ENCODE peak calls at places on chromosomes 13 and 19, in four cellular contexts. A is tibial nerve, W is Peyer's patch, D is upper lobe of left lung. M is an unnamed sample.

GRCh38 chr19:45913874-45914830 is at the start of gene NANOS2:
- DNase-seq in D (no peak), A (no peak), W (no peak), M (peak)

GRCh38 chr13:26062853-26063444 is 11.1 kb upstream of the SHISA2 start:
- DNase-seq in W (no peak), D (no peak), A (no peak), M (peak)

GRCh38 chr19:39463403-39463802 is 17.2 kb upstream of the TIMM50 start:
- DNase-seq in A (no peak), D (no peak), W (no peak), M (no peak)

GRCh38 chr19:8821748-8822241 is 10.3 kb downstream of the ZNF558 start:
- DNase-seq in W (no peak), A (no peak), D (no peak), M (no peak)

GRCh38 chr13:76820759-76821158 is 65.4 kb downstream of the KCTD12 start:
- DNase-seq in A (peak), W (no peak), D (no peak), M (no peak)

GRCh38 chr19:5991244-5991838 is 13.4 kb upstream of the RANBP3 start:
- DNase-seq in A (no peak), D (no peak), W (no peak), M (no peak)

GRCh38 chr13:98445340-98446233 is 131.3 kb downstream of the STK24 start:
- DNase-seq in A (peak), D (peak), W (peak), M (peak)

GRCh38 chr19:30112171-30112570 is 170.1 kb downstream of the URI1 start:
- DNase-seq in D (no peak), W (no peak), A (no peak), M (no peak)

GRCh38 chr19:47998800-47999199 is 4.4 kb downstream of the ELSPBP1 start:
- DNase-seq in D (no peak), A (no peak), W (no peak), M (no peak)

GRCh38 chr13:35857769-35858168 is 273.4 kb downstream of the DCLK1 start:
- DNase-seq in A (no peak), D (no peak), W (no peak), M (no peak)

GRCh38 chr13:44573790-44574465 is 2.2 kb downstream of the TSC22D1 start:
- DNase-seq in A (no peak), D (no peak), W (no peak), M (peak)

GRCh38 chr19:37932985-37933953 is 26.3 kb downstream of the SIPA1L3 start:
- DNase-seq in A (no peak), W (peak), D (peak), M (no peak)

GRCh38 chr19:45451181-45451849 is 16.5 kb upstream of the FOSB start:
- DNase-seq in W (peak), D (no peak), A (no peak), M (peak)

GRCh38 chr13:64052526-64052925 is 2636.9 kb upstream of the PCDH20 start:
- DNase-seq in A (no peak), D (no peak), W (no peak), M (no peak)

GRCh38 chr13:75180805-75181455 is 301.0 kb downstream of the TBC1D4 start:
- DNase-seq in A (no peak), W (no peak), D (no peak), M (no peak)

GRCh38 chr19:40400521-40400920 is 10.5 kb upstream of the HIPK4 start:
- DNase-seq in W (no peak), A (no peak), D (no peak), M (no peak)

GRCh38 chr13:72141845-72142470 is 275.0 kb upstream of the DACH1 start:
- DNase-seq in D (no peak), W (no peak), A (no peak), M (no peak)

GRCh38 chr13:32791545-32792172 is 205.4 kb downstream of the PDS5B start:
- DNase-seq in A (no peak), D (no peak), W (no peak), M (no peak)

GRCh38 chr13:75410207-75410606 is 71.8 kb downstream of the TBC1D4 start:
- DNase-seq in A (no peak), D (no peak), W (no peak), M (no peak)

GRCh38 chr13:90414691-90415596 is 932.5 kb upstream of the MIR17HG start:
- DNase-seq in W (no peak), A (no peak), D (no peak), M (no peak)

GRCh38 chr19:54369082-54369691 is 4.5 kb upstream of the LAIR1 start:
- DNase-seq in W (no peak), A (no peak), D (no peak), M (no peak)

GRCh38 chr13:30816733-30817132 is 81.4 kb downstream of the ALOX5AP start:
- DNase-seq in A (no peak), D (no peak), W (no peak), M (no peak)

GRCh38 chr13:21846605-21847004 is 175.7 kb downstream of the FGF9 start:
- DNase-seq in W (no peak), A (no peak), D (no peak), M (no peak)

GRCh38 chr13:102763745-102764144 is 9.8 kb downstream of the TEX30 start:
- DNase-seq in A (no peak), D (no peak), W (no peak), M (no peak)

GRCh38 chr13:29448124-29448685 is 147.3 kb downstream of the SLC7A1 start:
- DNase-seq in A (no peak), W (no peak), D (no peak), M (no peak)

GRCh38 chr13:113123226-113124150 is 889 bp downstream of the F10 start:
- DNase-seq in W (peak), A (no peak), D (no peak), M (peak)

GRCh38 chr13:44816701-44817684 is 172.3 kb downstream of the NUFIP1 start:
- DNase-seq in A (no peak), W (no peak), D (no peak), M (no peak)

GRCh38 chr13:110298566-110299321 is 8.2 kb downstream of the COL4A1 start:
- DNase-seq in A (no peak), W (peak), D (no peak), M (no peak)

GRCh38 chr13:42615691-42616090 is 41.7 kb downstream of the TNFSF11 start:
- DNase-seq in A (no peak), W (no peak), D (no peak), M (peak)

GRCh38 chr19:18306903-18307681 is 15.8 kb downstream of the LSM4 start:
- DNase-seq in W (no peak), A (no peak), D (no peak), M (no peak)

GRCh38 chr19:34430738-34431625 is 2.8 kb downstream of the UBA2 start:
- DNase-seq in A (no peak), D (no peak), W (no peak), M (peak)

GRCh38 chr19:53394522-53394973 is 401 bp upstream of the ZNF765 start:
- DNase-seq in A (peak), W (peak), D (peak), M (no peak)

GRCh38 chr13:43083750-43084149 is 60.4 kb downstream of the DNAJC15 start:
- DNase-seq in W (no peak), D (no peak), A (no peak), M (no peak)

GRCh38 chr19:28541602-28542393 is 671.2 kb downstream of the UQCRFS1 start:
- DNase-seq in W (no peak), D (no peak), A (no peak), M (no peak)

GRCh38 chr19:28546148-28546685 is 666.7 kb downstream of the UQCRFS1 start:
- DNase-seq in A (no peak), W (no peak), D (no peak), M (no peak)

GRCh38 chr19:28543244-28543776 is 669.6 kb downstream of the UQCRFS1 start:
- DNase-seq in W (no peak), D (no peak), A (no peak), M (no peak)

GRCh38 chr19:28542394-28543243 is 670.3 kb downstream of the UQCRFS1 start:
- DNase-seq in D (no peak), A (no peak), W (no peak), M (no peak)

GRCh38 chr19:28544451-28545261 is 668.3 kb downstream of the UQCRFS1 start:
- DNase-seq in A (no peak), W (no peak), D (no peak), M (no peak)
- TF ChIP-seq POLR2A in A (no peak), W (no peak), D (no peak), M (no peak)

GRCh38 chr19:13849991-13850909 is 26.7 kb upstream of the NANOS3 start:
- DNase-seq in D (peak), A (peak), W (peak), M (peak)
- TF ChIP-seq POLR2A in D (peak), A (peak), W (peak), M (no peak)

DNA sequence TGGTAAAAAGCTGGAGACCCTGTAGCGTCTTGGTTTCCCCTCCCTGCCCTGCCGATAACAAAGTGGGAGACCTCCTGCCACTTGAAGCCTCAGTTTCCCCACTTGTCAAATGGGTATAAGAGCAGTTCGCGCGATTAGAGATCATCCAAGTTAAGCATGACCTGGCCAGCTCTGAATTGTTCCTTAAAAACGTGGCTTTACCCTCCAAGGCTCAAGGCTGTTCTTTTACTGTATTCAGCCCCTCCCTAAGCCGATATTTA is 419 bp downstream of the TNPO2 start:
- DNase-seq in D (no peak), W (no peak), A (no peak), M (peak)
- TF ChIP-seq POLR2A in D (no peak), W (no peak), A (no peak), M (no peak)

DNA sequence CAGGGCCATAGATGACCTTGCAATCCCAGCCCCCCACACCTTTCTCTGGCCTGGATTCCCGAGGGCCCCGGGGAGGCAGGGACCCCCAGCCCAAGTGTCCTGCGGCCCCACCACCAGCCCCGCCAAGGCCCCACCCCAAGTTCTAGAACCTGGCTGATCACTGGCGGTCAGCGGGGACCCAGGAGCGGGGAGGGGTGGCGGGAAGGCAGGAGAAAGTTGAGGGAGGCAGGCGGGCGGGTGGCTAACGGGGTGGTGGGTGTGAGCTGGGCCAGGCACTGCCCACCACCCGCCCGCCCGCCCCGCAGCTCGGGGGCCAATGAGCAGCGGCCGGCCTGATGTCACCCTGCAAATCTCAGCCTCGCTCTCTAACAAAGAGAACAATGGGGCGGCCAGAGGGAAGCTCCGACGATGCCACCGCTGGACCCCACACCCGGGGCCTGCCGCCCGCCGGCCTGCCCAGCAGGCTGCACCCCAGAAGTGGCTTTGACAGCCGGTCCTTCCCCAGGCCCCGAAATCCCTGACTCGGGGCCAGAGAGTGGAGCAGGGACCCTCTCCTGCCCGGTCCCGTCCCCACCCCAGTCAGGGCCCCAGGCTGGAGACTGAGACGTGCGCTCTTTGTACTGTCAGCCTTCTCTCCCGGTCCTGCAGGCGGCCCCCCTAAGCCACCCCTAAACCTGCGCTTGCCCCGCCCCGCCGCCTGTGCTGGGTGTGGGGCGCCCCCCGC is 1.6 kb downstream of the MEX3D start:
- DNase-seq in W (peak), D (peak), A (peak), M (no peak)
- TF ChIP-seq POLR2A in W (no peak), D (peak), A (peak), M (no peak)

GRCh38 chr19:11453468-11454341 is 18.3 kb downstream of the PRKCSH start:
- DNase-seq in W (no peak), D (no peak), A (no peak), M (no peak)
- TF ChIP-seq POLR2A in W (no peak), D (no peak), A (no peak), M (no peak)

DNA sequence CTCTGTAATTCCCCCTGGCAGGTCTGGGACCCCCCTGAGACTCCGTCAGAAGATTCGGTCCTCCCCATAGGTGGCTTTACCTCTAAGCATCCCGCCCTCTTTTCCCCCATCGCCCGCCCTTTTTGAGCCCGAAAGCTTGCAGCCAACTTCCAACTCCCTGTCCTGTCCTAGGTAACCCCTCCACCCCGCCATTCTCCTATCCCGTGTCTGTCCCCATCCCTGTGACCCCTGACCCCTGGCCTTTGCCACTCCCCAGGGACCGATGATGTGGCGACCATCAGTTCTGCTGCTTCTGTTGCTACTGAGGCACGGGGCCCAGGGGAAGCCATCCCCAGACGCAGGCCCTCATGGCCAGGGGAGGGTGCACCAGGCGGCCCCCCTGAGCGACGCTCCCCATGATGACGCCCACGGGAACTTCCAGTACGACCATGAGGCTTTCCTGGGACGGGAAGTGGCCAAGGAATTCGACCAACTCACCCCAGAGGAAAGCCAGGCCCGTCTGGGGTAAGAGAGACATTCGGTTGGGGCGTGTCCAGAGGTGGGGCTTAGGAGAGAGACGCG is 488 bp downstream of the RCN3 start:
- DNase-seq in D (no peak), W (no peak), A (no peak), M (no peak)
- TF ChIP-seq POLR2A in D (no peak), W (no peak), A (no peak), M (no peak)